ENCODE peak calls at places on chromosomes 12 and 14, in four cellular contexts. K is pancreas; J is CD4-positive, CD25-positive, alpha-beta regulatory T cell; O is HCT116. M is an unnamed sample.

GRCh38 chr12:45351921-45352670 is 136.2 kb downstream of the ANO6 start:
- DNase-seq in K (no peak), J (no peak), O (no peak), M (no peak)

GRCh38 chr12:119693006-119693405 is 25.1 kb downstream of the PRKAB1 start:
- DNase-seq in K (peak; percentile 58), J (no peak), O (no peak), M (no peak)

GRCh38 chr12:76277480-76277879 is 70.7 kb downstream of the BBS10 start:
- DNase-seq in K (no peak), J (no peak), O (no peak), M (no peak)

GRCh38 chr12:126030573-126030972 is 965.3 kb downstream of the AACS start:
- DNase-seq in K (no peak), J (no peak), O (no peak), M (no peak)

GRCh38 chr12:126895946-126896520 is 1370.9 kb upstream of the TMEM132C start:
- DNase-seq in K (no peak), J (no peak), O (no peak), M (no peak)

GRCh38 chr14:21748869-21749303 is 75.3 kb upstream of the OR4E1 start:
- DNase-seq in K (no peak), J (peak; percentile 55), O (peak; percentile 32), M (no peak)

GRCh38 chr12:131428086-131428685 is 282.7 kb upstream of the SFSWAP start:
- DNase-seq in K (no peak), J (no peak), O (no peak), M (peak; percentile 35)

GRCh38 chr14:29892327-29892726 is 35.3 kb downstream of the PRKD1 start:
- DNase-seq in K (no peak), J (no peak), O (no peak), M (no peak)

GRCh38 chr12:4892418-4892817 is 17.3 kb upstream of the KCNA1 start:
- DNase-seq in K (no peak), J (no peak), O (no peak), M (no peak)

GRCh38 chr14:80498533-80498932 is 287.2 kb upstream of the DIO2 start:
- DNase-seq in K (no peak), J (no peak), O (no peak), M (no peak)

GRCh38 chr12:26187429-26187828 is 7.9 kb upstream of the SSPN start:
- DNase-seq in K (no peak), J (no peak), O (no peak), M (no peak)

GRCh38 chr12:120254809-120255208 is 10.7 kb downstream of the PXN start:
- DNase-seq in K (no peak), J (no peak), O (no peak), M (no peak)

GRCh38 chr12:90174198-90174510 is 465.5 kb upstream of the ATP2B1 start:
- DNase-seq in K (no peak), J (no peak), O (peak; percentile 6), M (no peak)

GRCh38 chr14:54366726-54367707 is 29.8 kb upstream of the CDKN3 start:
- DNase-seq in K (no peak), J (peak; percentile 33), O (peak; percentile 49), M (no peak)

GRCh38 chr14:87628129-87628528 is 364.9 kb downstream of the GALC start:
- DNase-seq in K (no peak), J (no peak), O (no peak), M (no peak)

GRCh38 chr14:56811596-56812363 is 1.5 kb upstream of the OTX2 start:
- DNase-seq in K (no peak), J (no peak), O (no peak), M (no peak)

GRCh38 chr12:98572010-98572409 is 21.5 kb upstream of the SLC25A3 start:
- DNase-seq in K (no peak), J (no peak), O (no peak), M (no peak)

GRCh38 chr12:116647802-116648201 is 88.6 kb downstream of the MAP1LC3B2 start:
- DNase-seq in K (no peak), J (no peak), O (no peak), M (no peak)

GRCh38 chr12:60259241-60259640 is 663.4 kb downstream of the SLC16A7 start:
- DNase-seq in K (no peak), J (no peak), O (no peak), M (no peak)

GRCh38 chr12:79250186-79250585 is 385.6 kb downstream of the SYT1 start:
- DNase-seq in K (no peak), J (no peak), O (no peak), M (no peak)

GRCh38 chr14:76350671-76351070 is 25.3 kb upstream of the ESRRB start:
- DNase-seq in K (no peak), J (no peak), O (no peak), M (no peak)

GRCh38 chr14:70905316-70905715 is 1.9 kb upstream of the PCNX1 start:
- DNase-seq in K (peak; percentile 26), J (no peak), O (no peak), M (no peak)

GRCh38 chr14:36834293-36834692 is 172.6 kb downstream of the PAX9 start:
- DNase-seq in K (no peak), J (no peak), O (no peak), M (no peak)

GRCh38 chr12:119446459-119446858 is 111.9 kb downstream of the CCDC60 start:
- DNase-seq in K (no peak), J (no peak), O (no peak), M (no peak)

GRCh38 chr12:56469007-56469930 is 891 bp downstream of the SPRYD4 start:
- DNase-seq in K (peak; percentile 56), J (no peak), O (no peak), M (no peak)

GRCh38 chr12:94062796-94063635 is 85.4 kb upstream of the PLXNC1 start:
- DNase-seq in K (peak; percentile 18), J (no peak), O (no peak), M (no peak)

GRCh38 chr12:91381309-91381804 is 198.7 kb upstream of the DCN start:
- DNase-seq in K (no peak), J (no peak), O (no peak), M (no peak)

GRCh38 chr12:82858534-82858917 is 171.8 kb downstream of the TMTC2 start:
- DNase-seq in K (no peak), J (no peak), O (no peak), M (no peak)

GRCh38 chr14:55438066-55438683 is 2.2 kb downstream of the TBPL2 start:
- DNase-seq in K (no peak), J (peak; percentile 11), O (peak; percentile 57), M (no peak)

GRCh38 chr12:108479364-108480070 is 35.6 kb upstream of the FICD start:
- DNase-seq in K (no peak), J (no peak), O (no peak), M (no peak)

GRCh38 chr12:122350444-122350843 is 72.0 kb downstream of the CLIP1 start:
- DNase-seq in K (no peak), J (no peak), O (no peak), M (no peak)

GRCh38 chr14:24802236-24802635 is 168.2 kb upstream of the GZMB start:
- DNase-seq in K (no peak), J (no peak), O (no peak), M (no peak)

GRCh38 chr14:54669759-54670630 is 103.1 kb downstream of the SAMD4A start:
- DNase-seq in K (no peak), J (no peak), O (no peak), M (peak; percentile 93)

GRCh38 chr14:77424862-77425261 is 1.5 kb upstream of the NOXRED1 start:
- DNase-seq in K (no peak), J (no peak), O (no peak), M (no peak)

GRCh38 chr14:74401504-74402241 is 24.3 kb downstream of the SYNDIG1L start:
- DNase-seq in K (no peak), J (peak; percentile 70), O (no peak), M (peak; percentile 68)

GRCh38 chr12:78359530-78359929 is 505.0 kb upstream of the SYT1 start:
- DNase-seq in K (no peak), J (no peak), O (no peak), M (no peak)

DNA sequence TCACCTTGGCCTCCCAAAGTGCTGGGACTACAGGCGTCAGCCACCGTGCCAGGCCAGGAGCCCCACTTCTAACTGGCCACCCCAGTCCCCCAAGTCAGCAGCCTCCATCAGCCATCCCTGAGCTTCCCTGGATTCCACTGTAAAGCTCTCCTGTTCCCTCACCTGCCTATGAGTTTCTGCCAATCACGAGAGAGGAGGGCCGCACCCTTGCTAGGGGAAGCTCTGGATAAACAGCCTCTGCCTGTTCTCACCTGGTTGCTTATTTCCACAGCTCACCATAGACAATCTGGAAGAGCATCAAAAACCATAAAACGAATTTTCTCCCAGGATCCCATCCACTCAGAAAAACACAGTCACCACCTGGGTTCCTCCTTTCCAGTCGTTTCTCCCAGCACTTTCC is 5.0 kb downstream of the CDCA4 start:
- DNase-seq in K (no peak), J (no peak), O (no peak), M (no peak)
- H3K4me1 ChIP-seq in K (peaks cover 7% of the 10 kb centered on the region), J (peaks cover 63% of the 10 kb centered on the region), O (peaks cover 18% of the 10 kb centered on the region), M (peaks cover 60% of the 10 kb centered on the region)

GRCh38 chr14:91418387-91419043 is 895 bp upstream of the CCDC88C start:
- DNase-seq in K (peak; percentile 72), J (peak; percentile 86), O (peak; percentile 42), M (peak; percentile 76)
- H3K4me3 ChIP-seq in K (peak overlapping the region; percentile 68), J (peak overlapping the region; percentile 55), O (no peak overlapping the region), M (peak overlapping the region; percentile 86)

GRCh38 chr14:32339188-32339587 is 10.1 kb downstream of the AKAP6 start:
- DNase-seq in K (no peak), J (no peak), O (no peak), M (no peak)

GRCh38 chr14:32337759-32338158 is 8.7 kb downstream of the AKAP6 start:
- DNase-seq in K (no peak), J (no peak), O (no peak), M (no peak)

GRCh38 chr14:32332415-32333116 is 3.5 kb downstream of the AKAP6 start:
- DNase-seq in K (no peak), J (no peak), O (no peak), M (no peak)

GRCh38 chr14:32331227-32331597 is 2.1 kb downstream of the AKAP6 start:
- DNase-seq in K (no peak), J (no peak), O (no peak), M (no peak)

DNA sequence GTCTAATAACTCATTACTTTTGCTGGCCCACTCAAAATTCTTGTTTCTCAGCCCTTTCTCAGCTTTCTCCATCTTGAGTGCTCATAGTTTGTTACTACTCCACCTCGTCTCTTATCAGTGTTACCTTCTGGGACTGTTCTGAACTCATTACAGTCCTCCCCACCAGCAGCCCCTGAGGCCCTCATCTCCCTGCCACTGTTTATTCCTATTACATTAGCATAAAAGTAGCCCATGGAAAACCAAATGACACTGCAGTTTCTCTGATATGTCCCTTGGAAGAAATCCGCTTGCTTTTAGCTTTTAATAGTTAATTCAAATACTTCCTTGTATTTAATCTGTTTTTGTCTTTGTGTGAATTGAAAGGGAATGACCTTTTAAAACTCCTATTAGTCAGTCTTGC is 7.6 kb downstream of the AKAP6 start:
- DNase-seq in K (no peak), J (no peak), O (no peak), M (no peak)
- H3K4me1 ChIP-seq in K (no peaks in the 10 kb centered on the region), J (no peaks in the 10 kb centered on the region), O (no peaks in the 10 kb centered on the region), M (peaks cover 17% of the 10 kb centered on the region)

DNA sequence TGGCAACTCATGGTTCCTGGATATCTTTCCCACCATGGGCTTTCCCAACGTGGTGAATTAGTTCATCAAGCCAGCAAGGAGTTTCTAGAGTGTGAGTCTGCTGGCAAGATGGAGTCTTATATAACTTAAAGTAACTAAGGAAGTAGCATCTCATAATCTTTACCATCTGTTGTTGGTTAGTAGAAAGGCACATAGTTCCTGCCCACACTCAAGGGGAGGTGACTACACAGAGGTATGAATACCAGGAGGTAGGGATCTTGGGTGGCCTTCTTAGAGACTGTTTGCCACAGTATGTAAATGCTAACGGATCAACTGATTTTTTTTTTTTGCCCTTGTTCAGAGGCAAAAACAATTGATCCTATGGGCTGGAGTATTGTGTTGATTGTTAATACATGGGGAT is 446.9 kb downstream of the ATP23 start:
- DNase-seq in K (no peak), J (no peak), O (no peak), M (no peak)
- H3K4me3 ChIP-seq in K (no peak overlapping the region), J (no peak overlapping the region), O (no peak overlapping the region), M (no peak overlapping the region)

GRCh38 chr12:67665679-67666078 is 17.1 kb downstream of the DYRK2 start:
- DNase-seq in K (no peak), J (no peak), O (no peak), M (no peak)
- H3K4me1 ChIP-seq in K (no peaks in the 10 kb centered on the region), J (peaks cover 25% of the 10 kb centered on the region), O (no peaks in the 10 kb centered on the region), M (peaks cover 11% of the 10 kb centered on the region)